ENCODE peak calls at places on chromosomes 6 and 20, in seven cellular contexts. V, T, X, U, W, K and G are unnamed samples.

GRCh38 chr20:11056414-11056813 is 382.6 kb upstream of the JAG1 start:
- DNase-seq in V (no peak), T (no peak), X (no peak), U (no peak), W (no peak), K (no peak), G (no peak)

GRCh38 chr20:25249198-25249931 is 1.5 kb downstream of the PYGB start:
- DNase-seq in V (no peak), T (no peak), X (no peak), U (no peak), W (no peak), K (no peak), G (no peak)

GRCh38 chr6:152642578-152643375 is 5.6 kb upstream of the SYNE1 start:
- DNase-seq in V (peak), T (peak), X (peak), U (peak), W (peak), K (peak), G (no peak)

GRCh38 chr6:76984572-76984971 is 478.7 kb downstream of the HTR1B start:
- DNase-seq in V (no peak), T (no peak), X (no peak), U (no peak), W (no peak), K (no peak), G (no peak)

GRCh38 chr20:62136283-62137091 is 6.7 kb downstream of the PSMA7 start:
- DNase-seq in V (peak), T (peak), X (peak), U (peak), W (peak), K (peak), G (no peak)

GRCh38 chr20:60695223-60695622 is 556.8 kb upstream of the CDH4 start:
- DNase-seq in V (no peak), T (no peak), X (no peak), U (peak), W (no peak), K (no peak), G (no peak)

GRCh38 chr6:75204959-75205775 is 686 bp downstream of the COL12A1 start:
- DNase-seq in V (peak), T (no peak), X (peak), U (peak), W (peak), K (peak), G (peak)

GRCh38 chr20:17684077-17684888 is 2.2 kb upstream of the RRBP1 start:
- DNase-seq in V (no peak), T (no peak), X (no peak), U (no peak), W (no peak), K (no peak), G (peak)

GRCh38 chr6:50455029-50455428 is 258.3 kb upstream of the TFAP2D start:
- DNase-seq in V (no peak), T (no peak), X (no peak), U (no peak), W (no peak), K (no peak), G (no peak)
- H3K27ac ChIP-seq in V (no peak), T (no peak), X (no peak), U (no peak), W (no peak), K (no peak), G (no peak)

GRCh38 chr6:137799950-137800568 is 67.0 kb upstream of the TNFAIP3 start:
- DNase-seq in V (no peak), T (peak), X (no peak), U (peak), W (peak), K (no peak), G (no peak)
- TF ChIP-seq CTCF in V (no peak), T (peak), X (no peak), U (peak), W (peak), K (peak), G (no peak)

DNA sequence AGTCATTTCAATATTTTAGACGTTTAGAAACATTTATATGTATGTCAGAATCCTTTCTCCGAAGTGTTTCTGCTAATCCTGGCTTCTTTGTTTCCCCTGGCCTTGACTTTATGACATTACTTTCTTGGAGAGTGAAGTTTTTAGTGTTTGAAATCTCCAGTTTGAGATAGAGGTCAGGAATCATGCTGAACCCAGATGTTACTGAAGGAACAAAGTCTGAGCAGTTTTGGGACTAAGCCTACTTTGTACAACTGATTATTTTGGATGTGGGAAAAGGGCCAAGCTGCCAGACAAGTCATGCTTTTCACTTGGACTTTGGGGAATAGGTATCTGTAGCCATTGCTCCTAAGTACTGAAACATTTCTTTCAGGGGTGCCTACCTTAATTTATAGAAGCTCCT is 2.3 kb downstream of the RNF144B start:
- DNase-seq in V (no peak), T (no peak), X (no peak), U (no peak), W (no peak), K (no peak), G (no peak)
- H3K4me3 ChIP-seq in V (peak), T (no peak), X (no peak), U (no peak), W (no peak), K (peak), G (peak)

DNA sequence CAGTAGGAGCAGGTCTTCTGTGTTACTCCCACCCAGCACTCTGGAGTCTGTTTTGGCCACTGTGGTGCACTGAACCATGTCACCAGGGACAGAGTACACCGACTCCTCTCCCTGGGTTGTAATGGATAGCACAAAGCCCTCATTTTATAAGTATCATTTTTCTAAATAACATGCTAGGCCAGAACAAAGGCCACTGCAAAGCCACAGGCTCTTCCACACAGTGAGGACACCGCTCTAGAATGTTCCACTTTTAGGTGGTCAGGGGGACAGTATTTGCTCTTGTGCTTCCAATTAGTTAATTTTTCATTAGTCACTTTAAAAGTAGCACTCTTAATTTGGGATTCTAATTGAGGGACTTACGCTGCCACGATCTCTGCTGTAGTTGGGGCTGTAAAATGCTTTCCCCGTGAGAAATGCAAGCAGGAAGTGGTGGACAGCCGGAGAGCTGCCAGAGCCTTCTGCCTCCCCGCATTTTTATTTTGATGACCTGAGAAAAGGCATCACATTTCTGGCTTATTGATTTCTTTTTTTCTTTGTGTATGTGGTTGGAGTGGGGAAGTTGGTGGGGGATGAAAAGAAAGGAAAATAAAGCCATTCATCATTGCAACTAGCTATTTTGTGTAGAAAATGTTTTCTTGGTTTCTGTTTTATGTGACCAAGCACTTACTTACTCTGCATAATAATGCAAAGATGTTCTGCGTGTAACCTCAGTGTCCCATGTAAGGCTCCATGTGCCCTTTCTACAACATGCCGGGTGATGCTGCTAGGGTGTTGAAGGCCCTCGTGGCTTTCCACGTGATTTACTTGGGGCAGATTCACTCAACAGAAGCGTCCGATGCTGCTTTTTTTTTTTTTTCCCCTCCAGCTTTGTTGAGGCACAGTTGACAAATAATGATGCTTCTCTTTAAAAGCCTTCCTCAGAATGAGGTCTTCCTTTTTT is 195.9 kb downstream of the SASH1 start:
- DNase-seq in V (no peak), T (no peak), X (no peak), U (no peak), W (no peak), K (no peak), G (peak)
- H3K27ac ChIP-seq in V (peak), T (no peak), X (peak), U (peak), W (peak), K (peak), G (peak)

DNA sequence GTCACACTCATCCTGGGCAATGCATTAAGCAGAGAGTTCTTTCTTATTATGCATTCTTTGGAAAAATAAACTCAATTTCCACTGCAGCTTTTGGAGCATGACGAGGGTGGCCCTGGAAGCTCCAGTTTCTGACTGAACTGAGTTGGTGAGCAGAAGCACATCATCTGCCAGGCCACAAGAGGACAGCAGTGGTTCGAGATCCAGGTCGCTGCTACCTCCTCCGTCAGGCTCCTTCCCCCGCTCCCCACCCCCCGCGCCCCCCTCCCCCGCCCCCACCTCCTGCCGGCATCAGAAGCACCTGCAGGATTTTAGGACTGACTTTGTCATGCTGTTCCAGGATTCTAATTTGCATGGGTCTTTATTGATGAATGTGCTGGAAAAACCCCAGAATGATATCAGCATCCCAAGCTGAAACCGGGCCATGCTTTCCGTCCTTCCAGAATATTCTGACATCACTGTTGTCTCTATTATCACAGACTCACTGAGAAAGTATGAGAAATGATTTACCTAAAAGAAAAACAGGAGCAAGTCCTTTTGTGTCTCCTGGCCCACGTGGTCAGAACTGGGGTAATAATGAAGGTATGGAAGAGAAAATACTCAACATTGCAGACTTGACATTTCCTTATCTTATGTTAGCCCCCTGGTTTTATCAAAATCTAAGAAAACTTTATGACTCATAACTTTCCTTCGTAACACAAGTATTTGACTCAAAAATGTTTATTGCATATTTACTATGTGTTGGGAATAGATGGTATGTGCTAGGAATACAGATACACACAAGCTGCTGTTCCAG is 220.1 kb upstream of the EXOC2 start:
- DNase-seq in V (no peak), T (no peak), X (no peak), U (peak), W (no peak), K (no peak), G (no peak)
- TF ChIP-seq CTCF in V (no peak), T (peak), X (no peak), U (peak), W (no peak), K (peak), G (no peak)

GRCh38 chr20:12056836-12057235 is 139.1 kb downstream of the BTBD3 start:
- DNase-seq in V (no peak), T (no peak), X (no peak), U (peak), W (no peak), K (no peak), G (no peak)
- H3K4me3 ChIP-seq in V (no peak), T (no peak), X (no peak), U (no peak), W (no peak), K (no peak), G (no peak)

GRCh38 chr20:49418832-49419231 is 63.6 kb downstream of the KCNB1 start:
- DNase-seq in V (no peak), T (no peak), X (no peak), U (no peak), W (no peak), K (no peak), G (no peak)
- H3K27ac ChIP-seq in V (peak), T (no peak), X (no peak), U (no peak), W (peak), K (no peak), G (peak)